ENCODE peak calls at places on chromosomes 5 and 9, in ten cellular contexts. O is globus pallidus, V is CMK, A is cardiac fibroblast, M is T1000, R is left colon, I is SK-MEL-5, U is dorsolateral prefrontal cortex, Q is cardiac septum, Z is body of pancreas. X is an unnamed sample.
A peak's percentile ranks its signal among the peaks of the same experiment; 100 is the strongest.

GRCh38 chr5:61159070-61159469 is 3.2 kb downstream of the SMIM15 start:
- DNase-seq in V (no peak), Z (no peak), I (no peak), U (no peak), M (no peak), O (no peak), Q (no peak), R (no peak), A (no peak), X (no peak)

GRCh38 chr5:131393498-131393968 is 129.7 kb downstream of the CDC42SE2 start:
- DNase-seq in Q (no peak), Z (no peak), M (no peak), O (peak; percentile 80), U (peak; percentile 61), I (no peak), R (no peak), A (peak; percentile 38), V (no peak), X (no peak)

GRCh38 chr5:56677693-56678092 is 137.7 kb upstream of the MAP3K1 start:
- DNase-seq in Z (no peak), M (no peak), I (no peak), U (no peak), Q (no peak), V (no peak), O (no peak), A (peak; percentile 65), R (no peak), X (no peak)

GRCh38 chr5:43432486-43433365 is 20.5 kb upstream of the CCL28 start:
- DNase-seq in R (peak; percentile 89), U (no peak), M (no peak), A (peak; percentile 93), Z (peak; percentile 83), Q (no peak), O (peak; percentile 11), V (no peak), I (peak; percentile 100), X (no peak)

GRCh38 chr5:11110128-11110527 is 349.1 kb upstream of the DAP start:
- DNase-seq in U (no peak), O (no peak), Q (no peak), A (no peak), R (no peak), I (no peak), V (no peak), Z (no peak), M (no peak), X (no peak)

GRCh38 chr5:132684922-132685720 is 11.3 kb downstream of the IL4 start:
- DNase-seq in Z (no peak), A (no peak), I (no peak), R (no peak), V (no peak), U (no peak), O (no peak), Q (no peak), M (no peak), X (no peak)

GRCh38 chr5:143434261-143435206 is 31.0 kb upstream of the NR3C1 start:
- DNase-seq in R (no peak), V (no peak), O (no peak), M (no peak), Z (peak; percentile 18), I (no peak), A (no peak), Q (no peak), U (no peak), X (peak; percentile 82)

GRCh38 chr5:33938881-33939280 is 2.7 kb downstream of the RXFP3 start:
- DNase-seq in R (no peak), I (no peak), Q (no peak), U (no peak), V (no peak), Z (no peak), A (no peak), M (no peak), O (no peak), X (no peak)

GRCh38 chr9:77028478-77028877 is 9.0 kb downstream of the FOXB2 start:
- DNase-seq in A (no peak), Z (no peak), V (no peak), R (no peak), I (no peak), Q (no peak), U (no peak), M (no peak), O (no peak), X (no peak)

GRCh38 chr9:109755040-109755439 is 25.0 kb upstream of the PALM2AKAP2 start:
- DNase-seq in V (no peak), A (no peak), O (no peak), R (no peak), M (no peak), U (no peak), I (no peak), Q (no peak), Z (no peak), X (no peak)

GRCh38 chr9:89428901-89429890 is 68.7 kb downstream of the SEMA4D start:
- DNase-seq in Q (no peak), Z (no peak), V (no peak), U (no peak), M (no peak), O (no peak), R (no peak), I (peak; percentile 32), A (no peak), X (peak; percentile 83)

GRCh38 chr5:151682751-151683331 is 3.9 kb downstream of the SPARC start:
- DNase-seq in O (peak; percentile 63), U (no peak), V (no peak), I (no peak), M (no peak), A (peak; percentile 67), R (no peak), Z (no peak), Q (no peak), X (no peak)

GRCh38 chr9:111839387-111839786 is 44.6 kb upstream of the SHOC1 start:
- DNase-seq in U (no peak), I (no peak), V (no peak), O (no peak), A (peak; percentile 69), Q (no peak), Z (peak; percentile 20), R (no peak), M (no peak), X (no peak)

GRCh38 chr9:70880523-70880922 is 240.9 kb downstream of the TRPM3 start:
- DNase-seq in I (no peak), Z (no peak), U (no peak), O (no peak), A (no peak), R (no peak), V (no peak), Q (no peak), M (no peak), X (no peak)

GRCh38 chr9:35293381-35293780 is 131.6 kb downstream of the UNC13B start:
- DNase-seq in R (no peak), M (no peak), A (no peak), V (no peak), Z (no peak), I (no peak), U (no peak), Q (no peak), O (peak; percentile 14), X (no peak)

GRCh38 chr9:127684576-127684975 is 22.2 kb upstream of the CFAP157 start:
- DNase-seq in I (no peak), U (no peak), V (no peak), A (no peak), Q (no peak), O (no peak), R (no peak), M (peak; percentile 48), Z (no peak), X (no peak)

GRCh38 chr5:121160591-121160990 is 691.1 kb upstream of the FTMT start:
- DNase-seq in A (no peak), O (no peak), Z (no peak), V (no peak), I (no peak), Q (no peak), U (no peak), R (no peak), M (no peak), X (no peak)

GRCh38 chr5:38622723-38623129 is 66.3 kb upstream of the LIFR start:
- DNase-seq in R (no peak), A (peak; percentile 81), M (no peak), Q (no peak), U (no peak), I (no peak), O (no peak), V (no peak), Z (no peak), X (no peak)

GRCh38 chr9:27572036-27572435 is 1.2 kb downstream of the C9orf72 start:
- DNase-seq in A (no peak), O (peak; percentile 14), Q (no peak), U (no peak), M (no peak), V (no peak), I (no peak), R (no peak), Z (peak; percentile 16), X (no peak)

GRCh38 chr5:96936431-96937221 is 746 bp downstream of the LNPEP start:
- DNase-seq in R (peak; percentile 42), U (peak; percentile 51), Z (peak; percentile 58), M (no peak), I (peak; percentile 41), O (peak; percentile 61), Q (peak; percentile 78), V (peak; percentile 29), A (no peak), X (peak; percentile 42)

GRCh38 chr5:157057459-157058370 is 1.2 kb downstream of the HAVCR1 start:
- DNase-seq in Z (no peak), M (no peak), Q (no peak), A (no peak), R (no peak), U (no peak), V (no peak), I (no peak), O (no peak), X (no peak)

GRCh38 chr5:144469106-144469505 is 298.4 kb downstream of the KCTD16 start:
- DNase-seq in I (no peak), O (no peak), M (no peak), V (no peak), U (no peak), A (no peak), Q (no peak), R (no peak), Z (no peak), X (no peak)

GRCh38 chr9:121945849-121946248 is 147.3 kb downstream of the TTLL11 start:
- DNase-seq in A (peak; percentile 26), O (no peak), I (no peak), Z (no peak), R (no peak), V (no peak), Q (no peak), U (no peak), M (peak; percentile 5), X (no peak)

GRCh38 chr9:123548749-123549545 is 192.9 kb downstream of the CRB2 start:
- DNase-seq in A (peak; percentile 24), O (no peak), Z (no peak), U (peak; percentile 65), V (peak; percentile 65), Q (no peak), M (no peak), R (no peak), I (no peak), X (no peak)

GRCh38 chr9:36489453-36489852 is 83.2 kb upstream of the MELK start:
- DNase-seq in Q (no peak), R (no peak), A (no peak), V (no peak), O (no peak), U (no peak), M (no peak), I (no peak), Z (no peak), X (no peak)

GRCh38 chr9:133111461-133112360 is 9.3 kb downstream of the RALGDS start:
- DNase-seq in M (no peak), U (peak; percentile 12), V (no peak), Z (no peak), I (no peak), A (no peak), Q (no peak), R (peak; percentile 18), O (no peak), X (no peak)

GRCh38 chr5:29054282-29054681 is 2015.9 kb upstream of the CDH9 start:
- DNase-seq in Z (no peak), O (no peak), Q (no peak), I (no peak), U (no peak), A (no peak), V (no peak), M (no peak), R (no peak), X (no peak)

GRCh38 chr5:172436078-172436873 is 18.0 kb downstream of the SH3PXD2B start:
- DNase-seq in I (no peak), U (peak; percentile 37), Q (no peak), M (no peak), A (no peak), Z (no peak), O (no peak), V (no peak), R (no peak), X (no peak)

X was measured in naive thymus-derived CD4-positive, alpha-beta T cell.